ENCODE peak calls at places on chromosomes 5 and 9, in four cellular contexts. N is myocyte, M is OCI-M1, X is amniotic stem cell. V is an unnamed sample.

GRCh38 chr5:181186022-181186421 is 19.0 kb downstream of the TRIM7 start:
- DNase-seq in N (no peak), M (no peak), X (no peak), V (no peak)

GRCh38 chr5:172867761-172868435 is 33.8 kb downstream of the ERGIC1 start:
- DNase-seq in N (no peak), M (no peak), X (no peak), V (no peak)

GRCh38 chr5:138654281-138654867 is 79.2 kb upstream of the HSPA9 start:
- DNase-seq in N (peak; percentile 68), M (peak; percentile 83), X (no peak), V (no peak)

GRCh38 chr5:167944121-167944858 is 347.2 kb upstream of the WWC1 start:
- DNase-seq in N (no peak), M (no peak), X (no peak), V (no peak)

GRCh38 chr5:170360712-170361501 is 28.3 kb downstream of the KCNMB1 start:
- DNase-seq in N (no peak), M (peak; percentile 32), X (no peak), V (no peak)

GRCh38 chr5:71748360-71748759 is 29.3 kb downstream of the CARTPT start:
- DNase-seq in N (no peak), M (no peak), X (no peak), V (no peak)

GRCh38 chr9:36993933-36994764 is 39.9 kb downstream of the PAX5 start:
- DNase-seq in N (no peak), M (no peak), X (no peak), V (no peak)

GRCh38 chr9:36906492-36906891 is 127.6 kb downstream of the PAX5 start:
- DNase-seq in N (no peak), M (no peak), X (no peak), V (no peak)

GRCh38 chr5:6187501-6187900 is 190.8 kb downstream of the MED10 start:
- DNase-seq in N (no peak), M (no peak), X (no peak), V (no peak)

GRCh38 chr5:27855491-27855890 is 817.1 kb upstream of the CDH9 start:
- DNase-seq in N (no peak), M (no peak), X (no peak), V (no peak)

GRCh38 chr9:115591584-115591984 is 473.6 kb upstream of the TNC start:
- DNase-seq in N (peak; percentile 97), M (peak; percentile 92), X (peak; percentile 98), V (peak; percentile 62)

GRCh38 chr9:93111371-93112115 is 15.5 kb downstream of the CARD19 start:
- DNase-seq in N (no peak), M (no peak), X (no peak), V (no peak)

GRCh38 chr9:111078391-111079038 is 40.2 kb upstream of the LPAR1 start:
- DNase-seq in N (no peak), M (no peak), X (no peak), V (no peak)

GRCh38 chr5:72130342-72130741 is 23.1 kb downstream of the MAP1B start:
- DNase-seq in N (no peak), M (no peak), X (no peak), V (no peak)

GRCh38 chr9:35806101-35806500 is 6.0 kb downstream of the SPAG8 start:
- DNase-seq in N (no peak), M (no peak), X (no peak), V (no peak)

GRCh38 chr9:131046581-131047202 is 37.7 kb downstream of the LAMC3 start:
- DNase-seq in N (peak; percentile 67), M (peak; percentile 78), X (peak; percentile 66), V (no peak)

GRCh38 chr9:26675055-26675454 is 217.5 kb downstream of the CAAP1 start:
- DNase-seq in N (no peak), M (no peak), X (no peak), V (no peak)

GRCh38 chr5:14234204-14234603 is 91.1 kb downstream of the TRIO start:
- DNase-seq in N (peak; percentile 76), M (no peak), X (no peak), V (no peak)

GRCh38 chr9:91951944-91952520 is 2.0 kb upstream of the ROR2 start:
- DNase-seq in N (no peak), M (no peak), X (no peak), V (no peak)

GRCh38 chr9:115167175-115167574 is 49.2 kb upstream of the TNC start:
- DNase-seq in N (peak; percentile 79), M (no peak), X (peak; percentile 57), V (no peak)

GRCh38 chr5:150781706-150782614 is 3.4 kb downstream of the SMIM3 start:
- DNase-seq in N (peak; percentile 95), M (no peak), X (peak; percentile 71), V (no peak)

GRCh38 chr5:80318212-80318611 is 1.6 kb upstream of the SPZ1 start:
- DNase-seq in N (peak; percentile 72), M (no peak), X (peak; percentile 2), V (no peak)

GRCh38 chr5:156037151-156037909 is 289.6 kb upstream of the SGCD start:
- DNase-seq in N (no peak), M (no peak), X (no peak), V (no peak)

GRCh38 chr5:75482482-75482881 is 28.9 kb downstream of the CERT1 start:
- DNase-seq in N (no peak), M (no peak), X (no peak), V (no peak)

V was measured in Panc1.